ENCODE peak calls at places on chromosomes 5 and 9, in eight cellular contexts. H is CD8-positive, alpha-beta memory T cell; J is cardiac muscle cell; L is fibroblast of lung; X is effector memory CD4-positive, alpha-beta T cell; A is tibial artery; Z is thoracic aorta; M is Peyer's patch. K is an unnamed sample.

GRCh38 chr5:39854771-39855170 is 430.0 kb upstream of the DAB2 start:
- DNase-seq in J (no peak), M (no peak), Z (no peak), X (no peak), A (no peak), H (no peak), L (no peak), K (no peak)

GRCh38 chr9:115109486-115109885 is 8.5 kb downstream of the TNC start:
- DNase-seq in X (no peak), Z (no peak), A (no peak), M (no peak), J (peak), H (no peak), L (peak), K (no peak)

GRCh38 chr9:76419782-76420380 is 25.7 kb upstream of the RFK start:
- DNase-seq in X (no peak), J (peak), H (no peak), A (no peak), M (peak), L (no peak), Z (no peak), K (no peak)

GRCh38 chr5:84290161-84290560 is 94.5 kb downstream of the EDIL3 start:
- DNase-seq in M (no peak), L (no peak), J (peak), X (no peak), A (no peak), H (no peak), Z (no peak), K (no peak)

GRCh38 chr9:106616026-106616425 is 246.9 kb upstream of the ZNF462 start:
- DNase-seq in H (no peak), J (no peak), A (no peak), L (no peak), X (no peak), Z (no peak), M (no peak), K (no peak)

GRCh38 chr9:14515564-14516198 is 177.6 kb downstream of the ZDHHC21 start:
- DNase-seq in A (no peak), H (no peak), J (no peak), M (no peak), X (no peak), L (no peak), Z (no peak), K (no peak)

GRCh38 chr5:33321026-33321425 is 119.7 kb upstream of the TARS1 start:
- DNase-seq in H (no peak), A (peak), L (peak), J (peak), M (no peak), X (no peak), Z (peak), K (no peak)

GRCh38 chr9:68668127-68668526 is 36.9 kb upstream of the PIP5K1B start:
- DNase-seq in J (no peak), A (no peak), X (no peak), L (no peak), M (no peak), Z (no peak), H (no peak), K (no peak)

GRCh38 chr5:142726188-142726731 is 40.4 kb upstream of the FGF1 start:
- DNase-seq in J (peak), X (no peak), A (no peak), L (peak), H (no peak), M (no peak), Z (no peak), K (no peak)

GRCh38 chr5:166961028-166961427 is 1330.4 kb upstream of the WWC1 start:
- DNase-seq in J (no peak), Z (no peak), M (no peak), X (no peak), H (no peak), L (peak), A (no peak), K (no peak)

GRCh38 chr5:129593525-129593924 is 133.4 kb downstream of the ADAMTS19 start:
- DNase-seq in A (no peak), M (no peak), L (no peak), Z (no peak), J (no peak), H (no peak), X (no peak), K (no peak)

GRCh38 chr9:26331223-26331622 is 561.4 kb downstream of the CAAP1 start:
- DNase-seq in Z (no peak), J (no peak), L (no peak), M (no peak), H (no peak), X (no peak), A (no peak), K (no peak)

GRCh38 chr5:72159501-72159911 is 52.2 kb downstream of the MAP1B start:
- DNase-seq in H (no peak), L (no peak), X (no peak), Z (no peak), A (no peak), M (no peak), J (no peak), K (no peak)

GRCh38 chr9:98066235-98066634 is 9.7 kb downstream of the NANS start:
- DNase-seq in A (no peak), L (no peak), Z (no peak), J (no peak), X (no peak), M (no peak), H (no peak), K (no peak)

GRCh38 chr9:133727277-133727875 is 10.8 kb downstream of the SARDH start:
- DNase-seq in X (no peak), J (no peak), M (peak), A (no peak), L (no peak), Z (no peak), H (no peak), K (no peak)

GRCh38 chr5:138559937-138560336 is 15.3 kb downstream of the HSPA9 start:
- DNase-seq in M (no peak), H (no peak), Z (no peak), A (no peak), J (no peak), L (no peak), X (no peak), K (no peak)

GRCh38 chr9:97710356-97711222 is 13.4 kb upstream of the XPA start:
- DNase-seq in Z (no peak), A (peak), J (peak), H (peak), X (no peak), M (peak), L (peak), K (peak)

GRCh38 chr5:135322744-135323143 is 76.3 kb downstream of the MACROH2A1 start:
- DNase-seq in Z (no peak), H (no peak), X (no peak), A (no peak), M (no peak), J (no peak), L (no peak), K (no peak)

GRCh38 chr9:115292584-115293271 is 174.8 kb upstream of the TNC start:
- DNase-seq in Z (no peak), X (no peak), M (no peak), J (no peak), A (no peak), L (no peak), H (no peak), K (no peak)

GRCh38 chr5:96825243-96825642 is 17.5 kb upstream of the ERAP1 start:
- DNase-seq in Z (no peak), J (no peak), L (no peak), M (no peak), H (no peak), A (no peak), X (no peak), K (no peak)

GRCh38 chr5:178547052-178547666 is 43.0 kb downstream of the COL23A1 start:
- DNase-seq in H (no peak), Z (no peak), A (no peak), L (no peak), X (no peak), M (no peak), J (no peak), K (no peak)

GRCh38 chr5:57499262-57500050 is 16.8 kb upstream of the ACTBL2 start:
- DNase-seq in J (peak), Z (no peak), X (no peak), M (no peak), H (no peak), A (no peak), L (peak), K (no peak)

GRCh38 chr5:11851402-11851801 is 52.8 kb downstream of the CTNND2 start:
- DNase-seq in J (no peak), H (no peak), Z (no peak), X (no peak), M (no peak), L (no peak), A (no peak), K (no peak)

GRCh38 chr5:117207088-117207668 is 632.6 kb upstream of the SEMA6A start:
- DNase-seq in J (no peak), X (no peak), L (no peak), M (no peak), A (no peak), Z (no peak), H (no peak), K (no peak)

GRCh38 chr9:73132034-73132776 is 19.5 kb upstream of the ANXA1 start:
- DNase-seq in Z (no peak), L (peak), H (peak), X (peak), M (peak), A (peak), J (peak), K (no peak)

GRCh38 chr9:128921881-128922763 is 1.3 kb downstream of the PHYHD1 start:
- DNase-seq in Z (no peak), H (no peak), J (peak), L (peak), A (peak), M (no peak), X (no peak), K (no peak)

GRCh38 chr9:105415344-105415980 is 32.4 kb upstream of the FSD1L start:
- DNase-seq in Z (no peak), A (peak), L (peak), H (peak), M (peak), X (peak), J (peak), K (peak)

GRCh38 chr9:4299006-4299795 is 667 bp downstream of the GLIS3 start:
- DNase-seq in A (peak), Z (no peak), L (peak), H (no peak), X (no peak), M (peak), J (peak), K (no peak)

GRCh38 chr9:3912817-3913216 is 387.0 kb upstream of the RFX3 start:
- DNase-seq in L (no peak), X (no peak), J (peak), A (no peak), Z (no peak), H (no peak), M (no peak), K (no peak)

GRCh38 chr5:149113669-149114068 is 27.6 kb upstream of the ABLIM3 start:
- DNase-seq in Z (no peak), A (no peak), J (peak), L (peak), H (no peak), X (no peak), M (no peak), K (no peak)

DNA sequence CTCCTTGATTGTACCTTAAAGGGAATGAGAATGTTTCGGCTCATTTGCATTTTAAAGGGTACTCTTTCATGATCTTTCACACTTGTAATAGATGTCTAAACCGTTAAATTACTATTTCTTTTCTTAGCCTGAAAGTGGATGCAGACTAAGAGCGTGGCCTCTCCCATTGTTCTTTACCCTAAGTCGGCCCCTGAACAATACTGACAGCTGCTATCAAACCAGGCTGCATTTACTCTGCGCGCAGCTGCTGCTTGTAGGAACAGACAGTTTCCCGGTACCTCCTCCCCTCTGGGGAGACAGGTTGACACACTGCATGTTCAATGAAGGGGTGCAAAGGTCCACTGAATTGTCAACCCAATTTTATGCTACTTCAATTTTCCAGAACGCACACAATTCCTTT is 39.9 kb downstream of the TLE1 start:
- DNase-seq in J (no peak), L (no peak), X (no peak), M (no peak), H (no peak), Z (no peak), A (no peak), K (no peak)
- H3K27ac ChIP-seq in J (no peak), L (no peak), X (no peak), M (no peak), H (no peak), Z (no peak), A (no peak), K (no peak)

GRCh38 chr5:44387911-44388310 is 1.3 kb downstream of the FGF10 start:
- DNase-seq in H (no peak), Z (no peak), X (no peak), M (no peak), J (no peak), L (no peak), A (no peak), K (no peak)

GRCh38 chr5:44388504-44389409 is 463 bp downstream of the FGF10 start:
- DNase-seq in A (no peak), L (peak), X (no peak), J (peak), M (peak), H (no peak), Z (no peak), K (peak)

GRCh38 chr5:44387391-44387790 is 1.8 kb downstream of the FGF10 start:
- DNase-seq in Z (no peak), H (no peak), A (no peak), M (no peak), L (peak), J (no peak), X (no peak), K (no peak)

GRCh38 chr5:44389410-44389879 is at the start of gene FGF10:
- DNase-seq in Z (no peak), A (no peak), M (peak), L (peak), X (no peak), J (peak), H (no peak), K (no peak)

GRCh38 chr5:44390332-44390731 is 1.1 kb upstream of the FGF10 start:
- DNase-seq in M (no peak), H (no peak), A (no peak), X (no peak), Z (no peak), L (no peak), J (no peak), K (no peak)
- H3K27ac ChIP-seq in M (no peak), H (no peak), A (no peak), X (no peak), Z (no peak), L (no peak), J (peak), K (no peak)

DNA sequence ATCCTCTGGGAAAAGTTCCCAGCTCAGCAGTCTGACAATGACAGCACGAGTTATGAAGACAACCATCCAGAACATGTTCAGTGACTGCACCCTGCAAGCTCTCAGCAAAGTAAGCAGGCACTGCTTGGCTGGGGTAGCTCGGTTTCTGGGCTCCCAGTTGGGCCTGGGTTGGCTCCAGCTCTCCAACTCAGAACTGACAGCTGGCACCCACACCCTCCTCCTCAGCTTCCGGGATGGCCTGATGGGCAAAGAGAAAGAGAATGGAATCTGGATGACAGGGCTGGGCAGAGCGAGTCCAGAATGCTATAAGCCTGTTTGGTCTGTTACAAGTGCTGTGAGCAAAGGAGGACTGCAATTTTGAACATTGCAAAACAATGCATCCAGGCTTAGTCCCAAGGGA is 185.0 kb downstream of the CSNK1G3 start:
- DNase-seq in A (no peak), J (peak), M (no peak), L (peak), Z (no peak), H (no peak), X (no peak), K (peak)
- H3K27ac ChIP-seq in A (peak), J (no peak), M (no peak), L (peak), Z (no peak), H (no peak), X (no peak), K (peak)

GRCh38 chr5:159104759-159105317 is 5.1 kb upstream of the EBF1 start:
- DNase-seq in X (no peak), M (no peak), L (no peak), Z (no peak), A (no peak), J (no peak), H (no peak), K (no peak)
- H3K27ac ChIP-seq in X (no peak), M (peak), L (no peak), Z (no peak), A (peak), J (no peak), H (no peak), K (no peak)

DNA sequence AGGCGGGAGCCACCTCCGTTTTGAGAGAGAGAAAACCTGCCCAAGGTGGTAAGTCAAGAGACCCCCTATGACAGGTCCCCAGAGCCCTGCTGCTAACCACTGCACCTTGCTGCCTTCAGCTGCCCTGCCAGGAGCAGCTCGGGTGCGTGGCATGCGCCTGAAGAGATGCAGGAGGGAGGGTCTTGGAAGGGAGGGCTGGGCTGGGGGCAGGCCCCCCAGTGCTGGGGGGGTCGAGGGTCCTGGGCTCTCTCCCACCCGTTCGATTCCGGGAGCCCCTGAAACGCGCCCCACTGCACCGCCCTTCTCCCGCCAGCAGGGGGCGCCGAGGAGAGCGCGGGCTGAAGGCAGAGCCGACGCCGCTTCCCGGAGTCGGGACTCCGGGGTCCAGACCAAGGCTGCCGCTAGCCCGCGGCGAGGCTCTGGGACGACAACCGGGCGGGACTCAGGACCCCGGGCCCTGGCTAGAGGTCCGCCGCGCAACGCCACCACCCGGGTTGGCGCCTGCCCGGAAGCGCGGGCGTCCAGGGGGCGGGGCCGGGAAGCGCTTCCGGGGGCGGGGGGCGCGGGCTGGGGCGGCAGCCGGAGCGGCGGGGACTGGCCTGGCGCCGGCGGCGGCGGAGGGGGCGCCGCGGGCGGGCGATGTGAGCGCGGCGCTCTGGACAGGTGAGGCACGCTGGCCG is at the start of gene ZBTB34:
- DNase-seq in J (peak), M (peak), X (peak), Z (no peak), L (peak), A (no peak), H (peak), K (no peak)
- H3K27ac ChIP-seq in J (peak), M (peak), X (peak), Z (peak), L (peak), A (peak), H (peak), K (peak)

DNA sequence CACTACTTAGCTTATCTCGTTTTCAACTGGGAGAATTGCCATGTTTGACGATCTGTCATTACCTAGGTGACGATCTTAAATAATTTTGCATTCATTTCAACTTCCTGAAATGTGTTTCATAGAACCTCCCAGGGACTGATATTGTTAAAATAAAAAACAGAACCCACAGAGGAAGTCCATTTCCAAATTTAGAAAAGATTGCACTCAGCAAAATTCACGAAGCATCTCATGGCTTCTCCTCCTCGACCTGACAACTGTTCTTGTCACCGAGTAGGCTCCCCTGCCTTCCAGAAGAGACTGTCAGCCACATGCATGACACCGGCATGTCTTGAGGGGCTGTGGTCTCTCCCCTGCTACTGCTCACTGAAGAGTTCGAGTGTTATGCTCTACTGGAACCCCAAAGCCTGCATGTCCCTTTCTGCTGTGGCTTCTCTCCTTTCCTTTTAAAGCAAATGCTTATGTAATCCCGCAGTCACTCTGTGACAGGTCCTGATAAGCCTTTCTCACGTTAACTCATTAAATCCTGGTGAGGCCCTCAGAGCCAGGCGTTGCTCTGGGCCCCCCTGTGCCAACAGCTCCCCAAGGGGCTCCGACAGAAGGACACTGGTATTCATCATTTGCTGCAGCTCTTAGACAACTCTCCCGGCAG is 26.8 kb upstream of the ANKRD33B start:
- DNase-seq in Z (no peak), J (peak), M (no peak), L (no peak), H (no peak), X (no peak), A (no peak), K (peak)
- H3K27ac ChIP-seq in Z (no peak), J (peak), M (no peak), L (no peak), H (no peak), X (no peak), A (no peak), K (peak)

GRCh38 chr5:150509992-150510391 is 2.1 kb downstream of the NDST1 start:
- DNase-seq in Z (no peak), J (no peak), M (no peak), H (no peak), A (no peak), X (no peak), L (no peak), K (no peak)

GRCh38 chr5:150508828-150509227 is 897 bp downstream of the NDST1 start:
- DNase-seq in J (no peak), M (no peak), X (no peak), A (no peak), Z (no peak), L (no peak), H (no peak), K (no peak)

GRCh38 chr5:150511641-150512367 is 3.9 kb downstream of the NDST1 start:
- DNase-seq in L (peak), Z (no peak), A (no peak), H (no peak), X (no peak), M (peak), J (peak), K (peak)

GRCh38 chr5:150512368-150512747 is 4.4 kb downstream of the NDST1 start:
- DNase-seq in J (peak), X (no peak), L (no peak), Z (no peak), H (no peak), M (peak), A (peak), K (no peak)

GRCh38 chr5:150510460-150511263 is 2.7 kb downstream of the NDST1 start:
- DNase-seq in M (peak), L (no peak), H (no peak), X (no peak), J (no peak), Z (no peak), A (no peak), K (no peak)
- H3K27ac ChIP-seq in M (no peak), L (no peak), H (no peak), X (no peak), J (peak), Z (no peak), A (peak), K (peak)

GRCh38 chr5:90967443-90967842 is 408.8 kb downstream of the ADGRV1 start:
- DNase-seq in X (no peak), A (no peak), J (peak), H (no peak), Z (no peak), M (no peak), L (no peak), K (no peak)
- H3K27ac ChIP-seq in X (no peak), A (no peak), J (no peak), H (no peak), Z (no peak), M (no peak), L (no peak), K (no peak)

GRCh38 chr5:175444060-175444904 is at the start of gene DRD1:
- DNase-seq in L (peak), Z (no peak), J (peak), H (peak), X (no peak), A (no peak), M (no peak), K (no peak)
- H3K27ac ChIP-seq in L (no peak), Z (no peak), J (no peak), H (no peak), X (no peak), A (peak), M (no peak), K (peak)